ENCODE peak calls at places on chromosomes 4 and X, in four cellular contexts. One of them, this sample, is unnamed.

GRCh38 chrX:7262551-7262950 is 114.6 kb upstream of the PUDP start:
- DNase-seq in ovary: no peak
- DNase-seq in natural killer cell treated with Interleukin-12 subunit alpha and Interleukin-12 subunit beta and Interleukin-15 and Interleukin-18, amount 100 ng/mL, for 72 hours: no peak
- DNase-seq in heart left ventricle: no peak
- DNase-seq in this sample: no peak

GRCh38 chr4:141486375-141486997 is 149.9 kb upstream of the IL15 start:
- DNase-seq in heart left ventricle: no peak
- DNase-seq in ovary: no peak
- DNase-seq in natural killer cell treated with Interleukin-12 subunit alpha and Interleukin-12 subunit beta and Interleukin-15 and Interleukin-18, amount 100 ng/mL, for 72 hours: no peak
- DNase-seq in this sample: peak

GRCh38 chrX:134599173-134599914 is 58.9 kb downstream of the PLAC1 start:
- DNase-seq in heart left ventricle: no peak
- DNase-seq in ovary: no peak
- DNase-seq in natural killer cell treated with Interleukin-12 subunit alpha and Interleukin-12 subunit beta and Interleukin-15 and Interleukin-18, amount 100 ng/mL, for 72 hours: no peak
- DNase-seq in this sample: no peak

GRCh38 chr4:105543881-105544280 is 8.5 kb upstream of the ARHGEF38 start:
- DNase-seq in ovary: no peak
- DNase-seq in heart left ventricle: no peak
- DNase-seq in natural killer cell treated with Interleukin-12 subunit alpha and Interleukin-12 subunit beta and Interleukin-15 and Interleukin-18, amount 100 ng/mL, for 72 hours: no peak
- DNase-seq in this sample: no peak

GRCh38 chr4:47926667-47927258 is 12.4 kb upstream of the NFXL1 start:
- DNase-seq in heart left ventricle: peak
- DNase-seq in ovary: peak
- DNase-seq in natural killer cell treated with Interleukin-12 subunit alpha and Interleukin-12 subunit beta and Interleukin-15 and Interleukin-18, amount 100 ng/mL, for 72 hours: peak
- DNase-seq in this sample: no peak

GRCh38 chrX:139877710-139878414 is 55.0 kb downstream of the ATP11C start:
- DNase-seq in ovary: no peak
- DNase-seq in natural killer cell treated with Interleukin-12 subunit alpha and Interleukin-12 subunit beta and Interleukin-15 and Interleukin-18, amount 100 ng/mL, for 72 hours: no peak
- DNase-seq in heart left ventricle: no peak
- DNase-seq in this sample: no peak

GRCh38 chrX:40261955-40262596 is 164.3 kb upstream of the BCOR start:
- DNase-seq in natural killer cell treated with Interleukin-12 subunit alpha and Interleukin-12 subunit beta and Interleukin-15 and Interleukin-18, amount 100 ng/mL, for 72 hours: no peak
- DNase-seq in ovary: peak
- DNase-seq in heart left ventricle: peak
- DNase-seq in this sample: no peak

GRCh38 chr4:1922826-1923225 is 51.6 kb downstream of the NSD2 start:
- DNase-seq in natural killer cell treated with Interleukin-12 subunit alpha and Interleukin-12 subunit beta and Interleukin-15 and Interleukin-18, amount 100 ng/mL, for 72 hours: no peak
- DNase-seq in ovary: no peak
- DNase-seq in heart left ventricle: no peak
- DNase-seq in this sample: no peak

GRCh38 chr4:38757945-38758344 is 24.8 kb downstream of the TLR10 start:
- DNase-seq in natural killer cell treated with Interleukin-12 subunit alpha and Interleukin-12 subunit beta and Interleukin-15 and Interleukin-18, amount 100 ng/mL, for 72 hours: no peak
- DNase-seq in ovary: no peak
- DNase-seq in heart left ventricle: no peak
- DNase-seq in this sample: no peak

GRCh38 chr4:140099993-140100392 is 54.0 kb downstream of the MAML3 start:
- DNase-seq in natural killer cell treated with Interleukin-12 subunit alpha and Interleukin-12 subunit beta and Interleukin-15 and Interleukin-18, amount 100 ng/mL, for 72 hours: no peak
- DNase-seq in ovary: no peak
- DNase-seq in heart left ventricle: peak
- DNase-seq in this sample: peak

GRCh38 chr4:86972997-86973396 is 38.2 kb downstream of the AFF1 start:
- DNase-seq in natural killer cell treated with Interleukin-12 subunit alpha and Interleukin-12 subunit beta and Interleukin-15 and Interleukin-18, amount 100 ng/mL, for 72 hours: no peak
- DNase-seq in ovary: no peak
- DNase-seq in heart left ventricle: peak
- DNase-seq in this sample: no peak

GRCh38 chrX:154484255-154485149 is 1.9 kb downstream of the UBL4A start:
- DNase-seq in natural killer cell treated with Interleukin-12 subunit alpha and Interleukin-12 subunit beta and Interleukin-15 and Interleukin-18, amount 100 ng/mL, for 72 hours: no peak
- DNase-seq in heart left ventricle: no peak
- DNase-seq in ovary: no peak
- DNase-seq in this sample: no peak

GRCh38 chr4:156779046-156779445 is 192.6 kb downstream of the PDGFC start:
- DNase-seq in ovary: no peak
- DNase-seq in natural killer cell treated with Interleukin-12 subunit alpha and Interleukin-12 subunit beta and Interleukin-15 and Interleukin-18, amount 100 ng/mL, for 72 hours: no peak
- DNase-seq in heart left ventricle: no peak
- DNase-seq in this sample: no peak

GRCh38 chr4:110344165-110344564 is 131.8 kb upstream of the ENPEP start:
- DNase-seq in heart left ventricle: no peak
- DNase-seq in ovary: no peak
- DNase-seq in natural killer cell treated with Interleukin-12 subunit alpha and Interleukin-12 subunit beta and Interleukin-15 and Interleukin-18, amount 100 ng/mL, for 72 hours: no peak
- DNase-seq in this sample: no peak